ENCODE peak calls at places on chromosomes 2 and 18, in four cellular contexts. T is A549, R is K562, B is GM12878. L is an unnamed sample.

GRCh38 chr2:149657393-149657792 is 69.8 kb upstream of the MMADHC start:
- DNase-seq in T (no peak), R (no peak), B (no peak), L (no peak)

GRCh38 chr2:10289891-10290290 is 12.8 kb upstream of the HPCAL1 start:
- DNase-seq in T (peak), R (no peak), B (no peak), L (peak)

GRCh38 chr18:30652377-30652776 is 390.2 kb downstream of the DSC3 start:
- DNase-seq in T (no peak), R (no peak), B (no peak), L (no peak)

GRCh38 chr18:75067996-75068645 is 140.8 kb downstream of the PTGR3 start:
- DNase-seq in T (no peak), R (no peak), B (no peak), L (no peak)

GRCh38 chr2:187102381-187102780 is 253.4 kb upstream of the ZSWIM2 start:
- DNase-seq in T (no peak), R (no peak), B (no peak), L (no peak)

GRCh38 chr2:238868616-238869292 is 20.9 kb downstream of the TWIST2 start:
- DNase-seq in T (peak), R (no peak), B (no peak), L (no peak)

GRCh38 chr2:220006152-220006551 is 378.7 kb downstream of the SLC4A3 start:
- DNase-seq in T (no peak), R (no peak), B (no peak), L (peak)

GRCh38 chr2:7845332-7845731 is 836.5 kb upstream of the ID2 start:
- DNase-seq in T (no peak), R (no peak), B (no peak), L (peak)

GRCh38 chr2:216031960-216032689 is 18.8 kb upstream of the MREG start:
- DNase-seq in T (no peak), R (no peak), B (peak), L (no peak)

GRCh38 chr2:160427629-160428424 is 65.8 kb downstream of the RBMS1 start:
- DNase-seq in T (no peak), R (no peak), B (no peak), L (peak)

GRCh38 chr18:74378179-74378682 is 62.6 kb downstream of the C18orf63 start:
- DNase-seq in T (no peak), R (no peak), B (no peak), L (peak)

GRCh38 chr18:55879331-55879730 is 291.3 kb upstream of the TCF4 start:
- DNase-seq in T (no peak), R (no peak), B (no peak), L (no peak)

GRCh38 chr2:17223171-17223570 is 295.1 kb downstream of the RAD51AP2 start:
- DNase-seq in T (no peak), R (no peak), B (no peak), L (no peak)

DNA sequence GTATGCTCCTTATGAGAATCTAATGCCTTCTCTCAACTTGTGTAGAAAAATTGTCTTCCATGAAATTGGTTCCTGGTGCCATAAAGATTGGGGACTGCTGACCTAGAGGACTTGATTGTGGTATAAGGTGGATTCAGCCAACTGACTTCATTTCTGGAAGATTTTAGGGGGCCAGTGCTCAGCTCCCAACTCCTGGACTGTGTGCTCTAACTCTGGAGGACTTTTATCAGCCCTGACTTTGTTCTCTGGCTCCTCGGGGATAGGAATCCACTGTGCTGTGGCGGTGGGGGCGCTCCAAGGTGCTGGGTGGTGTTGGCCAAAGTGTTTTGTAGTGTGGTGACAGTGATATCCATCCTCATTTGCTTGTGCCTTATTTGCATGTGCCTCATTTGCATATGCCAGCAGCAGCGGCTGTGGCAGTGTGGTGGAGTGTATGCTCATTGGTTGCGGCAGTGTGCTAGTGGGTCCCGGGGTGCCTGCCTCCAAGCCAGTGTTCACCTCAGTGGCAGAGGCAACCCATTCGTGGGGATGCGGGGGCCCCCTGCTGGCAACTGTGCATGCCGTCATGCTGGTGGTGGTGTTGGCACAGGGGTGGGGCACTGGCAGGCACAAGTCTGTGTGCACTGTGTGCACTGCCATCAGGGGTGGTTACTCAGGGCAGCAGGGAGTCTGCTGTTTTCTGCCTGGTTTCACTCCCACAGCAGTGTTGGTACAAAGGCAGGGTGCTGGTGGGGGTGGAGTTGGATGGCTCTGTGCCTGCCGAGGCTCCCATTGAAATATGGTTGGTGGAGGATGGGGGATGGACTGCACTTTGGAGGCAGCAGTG is 19.6 kb downstream of the EHBP1 start:
- DNase-seq in T (peak), R (peak), B (no peak), L (peak)
- TF ChIP-seq CTCF in T (peak), R (peak), B (peak), L (peak)

DNA sequence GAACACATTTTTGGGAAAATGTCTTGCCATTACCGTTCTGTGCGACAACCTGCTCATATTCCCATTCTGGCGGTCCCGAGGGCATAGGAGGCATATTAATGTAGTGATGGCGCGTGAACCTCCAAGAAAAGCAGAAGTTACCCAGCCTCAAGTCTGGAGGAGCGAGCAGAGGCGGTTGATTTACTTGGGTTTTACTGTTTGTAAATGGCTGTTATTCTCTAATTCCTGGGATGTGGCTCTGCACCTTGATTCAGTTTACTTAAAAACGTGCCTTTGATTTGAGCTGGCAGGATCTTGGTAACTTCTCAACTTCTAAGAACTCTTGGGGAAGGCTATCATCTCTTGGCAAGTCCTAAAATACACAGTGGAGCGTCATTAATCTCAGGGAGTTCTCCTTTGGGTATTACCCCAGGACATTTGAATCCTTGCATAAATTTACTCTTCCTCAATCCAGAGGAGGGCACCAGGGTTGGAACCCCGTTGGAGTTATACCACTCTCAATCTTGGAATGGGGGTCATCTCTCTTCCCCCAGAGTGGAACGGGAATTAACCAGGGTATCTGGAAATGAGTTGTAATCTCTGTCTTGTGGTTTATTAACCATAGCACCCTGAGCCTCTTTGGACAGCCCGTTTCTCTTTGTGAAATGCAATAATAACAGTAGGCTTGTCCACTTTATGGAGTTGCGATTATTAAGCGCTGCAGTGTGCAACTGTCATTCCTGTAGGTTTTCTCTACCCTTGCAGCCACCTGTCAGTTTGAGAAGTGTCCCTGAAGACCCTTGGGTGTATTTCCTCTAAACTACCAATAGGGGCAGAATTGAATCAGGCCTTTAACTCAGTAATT is 2.1 kb downstream of the HK2 start:
- DNase-seq in T (peak), R (peak), B (no peak), L (peak)
- H3K4me3 ChIP-seq in T (no peak), R (peak), B (peak), L (peak)

DNA sequence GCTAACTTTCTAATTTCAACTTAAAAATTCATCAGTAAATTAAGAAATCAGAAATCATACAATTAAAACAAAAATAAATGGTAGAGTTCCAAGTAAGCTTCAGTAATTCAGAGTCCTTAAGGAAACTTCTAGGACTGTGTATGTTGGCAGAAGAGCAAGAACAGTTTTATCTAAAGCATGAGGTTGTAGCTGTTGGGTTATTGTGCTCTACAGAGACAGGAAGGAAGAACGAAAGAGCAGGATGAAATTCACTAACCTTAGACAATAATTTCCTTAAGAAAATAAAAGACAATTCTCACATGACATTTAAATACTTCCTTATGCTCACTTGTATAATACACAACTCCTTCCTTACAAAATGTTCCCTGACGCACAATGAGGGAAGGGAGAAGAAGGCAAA is 133.4 kb downstream of the STK39 start:
- DNase-seq in T (no peak), R (no peak), B (no peak), L (no peak)
- TF ChIP-seq MYC in T (no peak), R (no peak), B (no peak), L (no peak)

GRCh38 chr2:174577967-174578589 is 19.5 kb downstream of the WIPF1 start:
- DNase-seq in T (peak), R (no peak), B (no peak), L (peak)
- TF ChIP-seq CTCF in T (peak), R (peak), B (peak), L (peak)

DNA sequence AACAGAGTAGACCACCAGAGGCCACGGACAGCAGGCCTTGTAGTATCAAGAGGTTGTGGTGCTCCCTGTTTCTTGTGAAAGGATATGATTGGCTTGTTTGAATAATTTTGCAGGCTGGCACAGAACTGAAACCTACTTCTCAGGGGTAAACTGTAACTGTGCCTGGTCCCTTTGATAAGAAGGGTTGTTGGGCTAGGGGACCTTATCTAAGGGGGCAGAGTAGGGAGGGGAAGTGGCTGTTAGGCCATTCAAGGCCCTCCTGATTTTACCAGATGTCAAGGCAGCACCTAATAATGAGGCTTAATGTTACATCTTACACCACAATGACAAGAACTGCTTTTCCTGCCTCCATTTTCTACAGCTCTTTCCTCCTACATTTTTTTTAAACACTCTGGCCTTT is 45.6 kb downstream of the GPR39 start:
- DNase-seq in T (no peak), R (no peak), B (no peak), L (no peak)
- H3K4me3 ChIP-seq in T (no peak), R (no peak), B (no peak), L (no peak)

GRCh38 chr2:234670052-234670451 is 173.2 kb upstream of the ARL4C start:
- DNase-seq in T (no peak), R (no peak), B (no peak), L (no peak)
- TF ChIP-seq MYC in T (no peak), R (no peak), B (no peak), L (no peak)

GRCh38 chr2:196431957-196432356 is 207.6 kb upstream of the CCDC150 start:
- DNase-seq in T (peak), R (peak), B (no peak), L (peak)
- TF ChIP-seq CTCF in T (peak), R (peak), B (no peak), L (peak)

GRCh38 chr2:84947010-84947593 is 23.9 kb upstream of the KCMF1 start:
- DNase-seq in T (no peak), R (no peak), B (no peak), L (no peak)
- H3K4me3 ChIP-seq in T (no peak), R (no peak), B (peak), L (no peak)

L was measured in NB4.